ENCODE peak calls at places on chromosomes 6 and 20, in six cellular contexts. One of them, this sample, is unnamed.

GRCh38 chr6:161228911-161229591 is 44.8 kb downstream of the AGPAT4 start:
- DNase-seq in HCT116: no peak
- DNase-seq in IMR-90: peak; percentile 95
- DNase-seq in OCI-LY7: no peak
- DNase-seq in PC-3: peak; percentile 70
- DNase-seq in MM.1S: no peak
- DNase-seq in this sample: peak; percentile 74

GRCh38 chr20:63027425-63028389 is 20.9 kb upstream of the BHLHE23 start:
- DNase-seq in HCT116: no peak
- DNase-seq in IMR-90: no peak
- DNase-seq in OCI-LY7: peak; percentile 30
- DNase-seq in PC-3: peak; percentile 41
- DNase-seq in MM.1S: no peak
- DNase-seq in this sample: no peak

GRCh38 chr6:90083891-90084290 is 189.6 kb downstream of the GJA10 start:
- DNase-seq in HCT116: no peak
- DNase-seq in IMR-90: no peak
- DNase-seq in OCI-LY7: peak; percentile 63
- DNase-seq in PC-3: no peak
- DNase-seq in MM.1S: no peak
- DNase-seq in this sample: no peak

GRCh38 chr20:48767269-48767960 is 60.4 kb downstream of the PREX1 start:
- DNase-seq in HCT116: no peak
- DNase-seq in IMR-90: no peak
- DNase-seq in OCI-LY7: no peak
- DNase-seq in PC-3: no peak
- DNase-seq in MM.1S: no peak
- DNase-seq in this sample: no peak

GRCh38 chr6:167845856-167846255 is 19.1 kb downstream of the AFDN start:
- DNase-seq in HCT116: no peak
- DNase-seq in IMR-90: no peak
- DNase-seq in OCI-LY7: no peak
- DNase-seq in PC-3: no peak
- DNase-seq in MM.1S: no peak
- DNase-seq in this sample: no peak

GRCh38 chr6:169752074-169752623 is 727 bp downstream of the ERMARD start:
- DNase-seq in HCT116: no peak
- DNase-seq in IMR-90: no peak
- DNase-seq in OCI-LY7: peak; percentile 21
- DNase-seq in PC-3: no peak
- DNase-seq in MM.1S: no peak
- DNase-seq in this sample: no peak

GRCh38 chr6:145367149-145367548 is 368.2 kb downstream of the EPM2A start:
- DNase-seq in HCT116: no peak
- DNase-seq in IMR-90: no peak
- DNase-seq in OCI-LY7: no peak
- DNase-seq in PC-3: no peak
- DNase-seq in MM.1S: no peak
- DNase-seq in this sample: no peak

GRCh38 chr20:40949346-40949745 is 79.3 kb upstream of the TOP1 start:
- DNase-seq in HCT116: no peak
- DNase-seq in IMR-90: no peak
- DNase-seq in OCI-LY7: no peak
- DNase-seq in PC-3: no peak
- DNase-seq in MM.1S: no peak
- DNase-seq in this sample: no peak

GRCh38 chr6:170050591-170051041 is 240.3 kb downstream of the DLL1 start:
- DNase-seq in HCT116: no peak
- DNase-seq in IMR-90: no peak
- DNase-seq in OCI-LY7: no peak
- DNase-seq in PC-3: no peak
- DNase-seq in MM.1S: no peak
- DNase-seq in this sample: no peak

GRCh38 chr20:59441306-59441705 is 140.9 kb downstream of the EDN3 start:
- DNase-seq in HCT116: no peak
- DNase-seq in IMR-90: no peak
- DNase-seq in OCI-LY7: no peak
- DNase-seq in PC-3: no peak
- DNase-seq in MM.1S: no peak
- DNase-seq in this sample: no peak

GRCh38 chr20:50655325-50655880 is 35.9 kb downstream of the RIPOR3 start:
- DNase-seq in HCT116: no peak
- DNase-seq in IMR-90: peak; percentile 88
- DNase-seq in OCI-LY7: no peak
- DNase-seq in PC-3: no peak
- DNase-seq in MM.1S: no peak
- DNase-seq in this sample: peak; percentile 76

GRCh38 chr6:21883929-21884328 is 290.4 kb downstream of the SOX4 start:
- DNase-seq in HCT116: no peak
- DNase-seq in IMR-90: no peak
- DNase-seq in OCI-LY7: no peak
- DNase-seq in PC-3: no peak
- DNase-seq in MM.1S: no peak
- DNase-seq in this sample: no peak

GRCh38 chr20:2602046-2602735 is 50.2 kb upstream of the NOP56 start:
- DNase-seq in HCT116: no peak
- DNase-seq in IMR-90: no peak
- DNase-seq in OCI-LY7: no peak
- DNase-seq in PC-3: peak; percentile 52
- DNase-seq in MM.1S: no peak
- DNase-seq in this sample: no peak

GRCh38 chr6:57434944-57435343 is 117.5 kb downstream of the PRIM2 start:
- DNase-seq in HCT116: no peak
- DNase-seq in IMR-90: no peak
- DNase-seq in OCI-LY7: no peak
- DNase-seq in PC-3: peak; percentile 46
- DNase-seq in MM.1S: no peak
- DNase-seq in this sample: no peak

GRCh38 chr20:63517376-63518309 is 2.9 kb upstream of the PPDPF start:
- DNase-seq in HCT116: no peak
- DNase-seq in IMR-90: no peak
- DNase-seq in OCI-LY7: no peak
- DNase-seq in PC-3: no peak
- DNase-seq in MM.1S: no peak
- DNase-seq in this sample: no peak

GRCh38 chr20:62602550-62602949 is 39.8 kb upstream of the SLCO4A1 start:
- DNase-seq in HCT116: no peak
- DNase-seq in IMR-90: no peak
- DNase-seq in OCI-LY7: no peak
- DNase-seq in PC-3: peak; percentile 78
- DNase-seq in MM.1S: no peak
- DNase-seq in this sample: no peak

GRCh38 chr6:32154514-32155161 is 697 bp downstream of the PPT2 start:
- DNase-seq in HCT116: peak; percentile 54
- DNase-seq in IMR-90: peak; percentile 71
- DNase-seq in OCI-LY7: peak; percentile 92
- DNase-seq in PC-3: peak; percentile 76
- DNase-seq in MM.1S: peak; percentile 74
- DNase-seq in this sample: peak; percentile 90

GRCh38 chr6:75283907-75284284 is 696 bp downstream of the TMEM30A start:
- DNase-seq in HCT116: no peak
- DNase-seq in IMR-90: no peak
- DNase-seq in OCI-LY7: peak; percentile 17
- DNase-seq in PC-3: no peak
- DNase-seq in MM.1S: no peak
- DNase-seq in this sample: no peak

GRCh38 chr6:135675862-135676261 is 175.6 kb upstream of the PDE7B start:
- DNase-seq in HCT116: peak; percentile 23
- DNase-seq in IMR-90: peak; percentile 41
- DNase-seq in OCI-LY7: peak; percentile 36
- DNase-seq in PC-3: peak; percentile 38
- DNase-seq in MM.1S: peak; percentile 52
- DNase-seq in this sample: peak; percentile 80

GRCh38 chr6:84696181-84696580 is 68.2 kb downstream of the TBX18 start:
- DNase-seq in HCT116: no peak
- DNase-seq in IMR-90: no peak
- DNase-seq in OCI-LY7: no peak
- DNase-seq in PC-3: no peak
- DNase-seq in MM.1S: no peak
- DNase-seq in this sample: no peak

GRCh38 chr6:7734707-7735383 is 8.9 kb downstream of the BMP6 start:
- DNase-seq in HCT116: no peak
- DNase-seq in IMR-90: no peak
- DNase-seq in OCI-LY7: no peak
- DNase-seq in PC-3: no peak
- DNase-seq in MM.1S: no peak
- DNase-seq in this sample: no peak

GRCh38 chr6:3211681-3212080 is 15.8 kb downstream of the TUBB2B start:
- DNase-seq in HCT116: no peak
- DNase-seq in IMR-90: no peak
- DNase-seq in OCI-LY7: no peak
- DNase-seq in PC-3: no peak
- DNase-seq in MM.1S: no peak
- DNase-seq in this sample: no peak

GRCh38 chr20:38060536-38060935 is 27.0 kb downstream of the RPRD1B start:
- DNase-seq in HCT116: no peak
- DNase-seq in IMR-90: peak; percentile 58
- DNase-seq in OCI-LY7: no peak
- DNase-seq in PC-3: peak; percentile 41
- DNase-seq in MM.1S: no peak
- DNase-seq in this sample: no peak

GRCh38 chr6:25217275-25217674 is 61.9 kb upstream of the CARMIL1 start:
- DNase-seq in HCT116: no peak
- DNase-seq in IMR-90: no peak
- DNase-seq in OCI-LY7: no peak
- DNase-seq in PC-3: no peak
- DNase-seq in MM.1S: no peak
- DNase-seq in this sample: no peak

GRCh38 chr20:44967207-44967807 is 995 bp downstream of the STK4 start:
- DNase-seq in HCT116: no peak
- DNase-seq in IMR-90: no peak
- DNase-seq in OCI-LY7: peak; percentile 77
- DNase-seq in PC-3: peak; percentile 29
- DNase-seq in MM.1S: peak; percentile 60
- DNase-seq in this sample: no peak

GRCh38 chr6:139590206-139590605 is 215.8 kb upstream of the CITED2 start:
- DNase-seq in HCT116: no peak
- DNase-seq in IMR-90: no peak
- DNase-seq in OCI-LY7: no peak
- DNase-seq in PC-3: no peak
- DNase-seq in MM.1S: peak; percentile 31
- DNase-seq in this sample: no peak

GRCh38 chr6:116556814-116557403 is 3.4 kb downstream of the CALHM4 start:
- DNase-seq in HCT116: no peak
- DNase-seq in IMR-90: no peak
- DNase-seq in OCI-LY7: no peak
- DNase-seq in PC-3: no peak
- DNase-seq in MM.1S: no peak
- DNase-seq in this sample: no peak

GRCh38 chr20:23889775-23890187 is 10.2 kb upstream of the CST5 start:
- DNase-seq in HCT116: peak; percentile 10
- DNase-seq in IMR-90: peak; percentile 24
- DNase-seq in OCI-LY7: peak; percentile 37
- DNase-seq in PC-3: peak; percentile 84
- DNase-seq in MM.1S: peak; percentile 82
- DNase-seq in this sample: peak; percentile 77

GRCh38 chr20:38551056-38551626 is 29.9 kb upstream of the ADIG start:
- DNase-seq in HCT116: no peak
- DNase-seq in IMR-90: no peak
- DNase-seq in OCI-LY7: no peak
- DNase-seq in PC-3: no peak
- DNase-seq in MM.1S: no peak
- DNase-seq in this sample: no peak

GRCh38 chr6:14088600-14089168 is 28.9 kb upstream of the CD83 start:
- DNase-seq in HCT116: no peak
- DNase-seq in IMR-90: no peak
- DNase-seq in OCI-LY7: no peak
- DNase-seq in PC-3: peak; percentile 23
- DNase-seq in MM.1S: no peak
- DNase-seq in this sample: no peak

GRCh38 chr6:129140571-129140970 is 257.6 kb downstream of the LAMA2 start:
- DNase-seq in HCT116: no peak
- DNase-seq in IMR-90: peak; percentile 50
- DNase-seq in OCI-LY7: no peak
- DNase-seq in PC-3: no peak
- DNase-seq in MM.1S: no peak
- DNase-seq in this sample: no peak

GRCh38 chr6:7156666-7157278 is 49.0 kb downstream of the RREB1 start:
- DNase-seq in HCT116: no peak
- DNase-seq in IMR-90: peak; percentile 75
- DNase-seq in OCI-LY7: no peak
- DNase-seq in PC-3: peak; percentile 70
- DNase-seq in MM.1S: no peak
- DNase-seq in this sample: no peak

DNA sequence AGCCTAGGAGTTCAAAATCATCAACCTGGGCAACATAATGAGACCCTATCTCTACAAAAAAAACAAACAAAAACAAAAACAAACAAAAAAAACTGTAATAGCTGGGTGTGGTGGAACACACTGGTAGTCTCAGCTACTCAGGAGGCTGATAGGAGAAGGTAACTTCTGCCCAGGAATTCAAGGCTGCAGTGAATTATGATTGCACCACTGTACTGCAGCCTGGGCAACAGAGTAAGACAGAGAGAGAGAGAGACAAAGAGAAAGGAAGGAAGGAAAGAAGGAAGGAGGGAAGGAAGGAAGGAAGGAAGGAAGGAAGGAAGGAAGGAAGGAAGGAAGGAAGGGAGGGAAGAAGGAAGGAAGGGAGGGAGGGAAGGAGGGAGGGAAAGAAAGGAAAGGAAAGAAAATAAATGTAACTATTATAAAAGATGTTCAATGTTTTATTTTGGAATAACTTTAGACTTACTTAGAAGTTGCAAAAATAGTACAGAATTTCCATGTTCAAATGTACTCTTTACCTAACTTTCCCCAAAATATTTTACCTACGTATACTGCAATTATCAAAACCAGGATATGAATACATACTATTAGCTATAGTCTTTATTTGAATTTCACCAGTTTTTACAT is 175.2 kb downstream of the KHDC1L start:
- DNase-seq in HCT116: no peak
- DNase-seq in IMR-90: no peak
- DNase-seq in OCI-LY7: no peak
- DNase-seq in PC-3: no peak
- DNase-seq in MM.1S: no peak
- DNase-seq in this sample: no peak
- H3K4me3 ChIP-seq in HCT116: no peak overlapping the region
- H3K4me3 ChIP-seq in IMR-90: no peak overlapping the region
- H3K4me3 ChIP-seq in OCI-LY7: no peak overlapping the region
- H3K4me3 ChIP-seq in PC-3: no peak overlapping the region
- H3K4me3 ChIP-seq in MM.1S: no peak overlapping the region
- H3K4me3 ChIP-seq in this sample: no peak overlapping the region

GRCh38 chr6:122461885-122462284 is 9.7 kb downstream of the SERINC1 start:
- DNase-seq in HCT116: no peak
- DNase-seq in IMR-90: no peak
- DNase-seq in OCI-LY7: no peak
- DNase-seq in PC-3: no peak
- DNase-seq in MM.1S: no peak
- DNase-seq in this sample: no peak
- H4K20me1 ChIP-seq in HCT116: peaks cover 8% of the 10 kb centered on the region
- H4K20me1 ChIP-seq in IMR-90: peaks cover 78% of the 10 kb centered on the region
- H4K20me1 ChIP-seq in OCI-LY7: peaks cover 24% of the 10 kb centered on the region
- H4K20me1 ChIP-seq in PC-3: peaks cover 35% of the 10 kb centered on the region
- H4K20me1 ChIP-seq in MM.1S: peaks cover 32% of the 10 kb centered on the region
- H4K20me1 ChIP-seq in this sample: peaks cover 100% of the 10 kb centered on the region

GRCh38 chr6:39793528-39793927 is 1.4 kb downstream of the DAAM2 start:
- DNase-seq in HCT116: no peak
- DNase-seq in IMR-90: no peak
- DNase-seq in OCI-LY7: no peak
- DNase-seq in PC-3: no peak
- DNase-seq in MM.1S: no peak
- DNase-seq in this sample: no peak
- H3K4me3 ChIP-seq in HCT116: no peak overlapping the region
- H3K4me3 ChIP-seq in IMR-90: peak overlapping the region; percentile 49
- H3K4me3 ChIP-seq in OCI-LY7: no peak overlapping the region
- H3K4me3 ChIP-seq in PC-3: no peak overlapping the region
- H3K4me3 ChIP-seq in MM.1S: no peak overlapping the region
- H3K4me3 ChIP-seq in this sample: peak overlapping the region; percentile 89

GRCh38 chr6:30323806-30324205 is 2.9 kb upstream of the TRIM39 start:
- DNase-seq in HCT116: no peak
- DNase-seq in IMR-90: no peak
- DNase-seq in OCI-LY7: no peak
- DNase-seq in PC-3: peak; percentile 43
- DNase-seq in MM.1S: no peak
- DNase-seq in this sample: no peak
- H4K20me1 ChIP-seq in HCT116: peaks cover 30% of the 10 kb centered on the region
- H4K20me1 ChIP-seq in IMR-90: peaks cover 28% of the 10 kb centered on the region
- H4K20me1 ChIP-seq in OCI-LY7: peaks cover 29% of the 10 kb centered on the region
- H4K20me1 ChIP-seq in PC-3: peaks cover 42% of the 10 kb centered on the region
- H4K20me1 ChIP-seq in MM.1S: no peaks in the 10 kb centered on the region
- H4K20me1 ChIP-seq in this sample: peaks cover 57% of the 10 kb centered on the region

This sample was measured in hepatocyte.